ENCODE peak calls at places on chromosomes 16 and 17, in five cellular contexts. One of them, this sample, is unnamed.

GRCh38 chr16:3960049-3960809 is 79.7 kb upstream of the CREBBP start:
- DNase-seq in hepatocyte: no peak
- DNase-seq in mammary epithelial cell: peak; percentile 28
- DNase-seq in progenitor cell of endocrine pancreas: no peak
- DNase-seq in AG10803: no peak
- DNase-seq in this sample: no peak

GRCh38 chr16:56365552-56365951 is 59.8 kb downstream of the AMFR start:
- DNase-seq in progenitor cell of endocrine pancreas: no peak
- DNase-seq in mammary epithelial cell: no peak
- DNase-seq in hepatocyte: no peak
- DNase-seq in AG10803: no peak
- DNase-seq in this sample: no peak

GRCh38 chr17:19338031-19338990 is 24.2 kb downstream of the B9D1 start:
- DNase-seq in AG10803: peak; percentile 22
- DNase-seq in progenitor cell of endocrine pancreas: peak; percentile 57
- DNase-seq in mammary epithelial cell: peak; percentile 50
- DNase-seq in hepatocyte: peak; percentile 82
- DNase-seq in this sample: no peak

GRCh38 chr17:78839173-78839761 is 1.3 kb downstream of the USP36 start:
- DNase-seq in hepatocyte: no peak
- DNase-seq in progenitor cell of endocrine pancreas: no peak
- DNase-seq in mammary epithelial cell: peak; percentile 71
- DNase-seq in AG10803: peak; percentile 16
- DNase-seq in this sample: no peak

GRCh38 chr17:42472709-42473521 is 14.2 kb downstream of the ATP6V0A1 start:
- DNase-seq in hepatocyte: peak; percentile 16
- DNase-seq in AG10803: peak; percentile 97
- DNase-seq in progenitor cell of endocrine pancreas: no peak
- DNase-seq in mammary epithelial cell: peak; percentile 19
- DNase-seq in this sample: no peak

GRCh38 chr17:61754124-61754523 is 109.2 kb downstream of the BRIP1 start:
- DNase-seq in mammary epithelial cell: no peak
- DNase-seq in progenitor cell of endocrine pancreas: no peak
- DNase-seq in hepatocyte: no peak
- DNase-seq in AG10803: no peak
- DNase-seq in this sample: no peak

GRCh38 chr17:29368926-29369325 is 21.2 kb upstream of the TAOK1 start:
- DNase-seq in mammary epithelial cell: no peak
- DNase-seq in AG10803: no peak
- DNase-seq in progenitor cell of endocrine pancreas: no peak
- DNase-seq in hepatocyte: no peak
- DNase-seq in this sample: no peak

GRCh38 chr17:76594676-76595075 is 9.0 kb upstream of the ST6GALNAC2 start:
- DNase-seq in hepatocyte: no peak
- DNase-seq in AG10803: no peak
- DNase-seq in mammary epithelial cell: no peak
- DNase-seq in progenitor cell of endocrine pancreas: no peak
- DNase-seq in this sample: no peak

GRCh38 chr16:28309811-28310311 is 17.5 kb downstream of the SBK1 start:
- DNase-seq in hepatocyte: no peak
- DNase-seq in progenitor cell of endocrine pancreas: no peak
- DNase-seq in AG10803: no peak
- DNase-seq in mammary epithelial cell: no peak
- DNase-seq in this sample: no peak

GRCh38 chr16:58345574-58346354 is 46.5 kb upstream of the GINS3 start:
- DNase-seq in mammary epithelial cell: no peak
- DNase-seq in progenitor cell of endocrine pancreas: no peak
- DNase-seq in hepatocyte: no peak
- DNase-seq in AG10803: no peak
- DNase-seq in this sample: no peak

GRCh38 chr17:7959503-7960253 is 27.7 kb downstream of the CNTROB start:
- DNase-seq in hepatocyte: no peak
- DNase-seq in AG10803: no peak
- DNase-seq in progenitor cell of endocrine pancreas: no peak
- DNase-seq in mammary epithelial cell: peak; percentile 7
- DNase-seq in this sample: no peak

GRCh38 chr17:63331301-63331700 is 114.8 kb downstream of the CYB561 start:
- DNase-seq in AG10803: no peak
- DNase-seq in hepatocyte: no peak
- DNase-seq in mammary epithelial cell: no peak
- DNase-seq in progenitor cell of endocrine pancreas: no peak
- DNase-seq in this sample: no peak

GRCh38 chr17:50037321-50038107 is 18.4 kb upstream of the ITGA3 start:
- DNase-seq in hepatocyte: peak; percentile 40
- DNase-seq in AG10803: peak; percentile 68
- DNase-seq in mammary epithelial cell: peak; percentile 69
- DNase-seq in progenitor cell of endocrine pancreas: no peak
- DNase-seq in this sample: no peak

GRCh38 chr17:80125656-80126448 is 21.1 kb downstream of the EIF4A3 start:
- DNase-seq in progenitor cell of endocrine pancreas: no peak
- DNase-seq in AG10803: peak; percentile 94
- DNase-seq in hepatocyte: no peak
- DNase-seq in mammary epithelial cell: no peak
- DNase-seq in this sample: no peak

GRCh38 chr16:28100810-28101532 is 37.5 kb upstream of the GSG1L start:
- DNase-seq in hepatocyte: no peak
- DNase-seq in mammary epithelial cell: no peak
- DNase-seq in progenitor cell of endocrine pancreas: no peak
- DNase-seq in AG10803: no peak
- DNase-seq in this sample: no peak

GRCh38 chr16:27189335-27189972 is 13.9 kb upstream of the KDM8 start:
- DNase-seq in progenitor cell of endocrine pancreas: no peak
- DNase-seq in hepatocyte: no peak
- DNase-seq in AG10803: no peak
- DNase-seq in mammary epithelial cell: no peak
- DNase-seq in this sample: no peak

GRCh38 chr17:32564325-32564724 is 77.5 kb downstream of the CDK5R1 start:
- DNase-seq in hepatocyte: no peak
- DNase-seq in mammary epithelial cell: peak; percentile 65
- DNase-seq in AG10803: no peak
- DNase-seq in progenitor cell of endocrine pancreas: no peak
- DNase-seq in this sample: no peak

GRCh38 chr16:57628008-57628781 is at the start of gene ADGRG1:
- DNase-seq in progenitor cell of endocrine pancreas: no peak
- DNase-seq in hepatocyte: peak; percentile 94
- DNase-seq in mammary epithelial cell: peak; percentile 98
- DNase-seq in AG10803: peak; percentile 87
- DNase-seq in this sample: no peak

GRCh38 chr16:25106567-25107465 is 4.7 kb upstream of the LCMT1 start:
- DNase-seq in AG10803: peak; percentile 82
- DNase-seq in progenitor cell of endocrine pancreas: peak; percentile 85
- DNase-seq in mammary epithelial cell: peak; percentile 64
- DNase-seq in hepatocyte: peak; percentile 96
- DNase-seq in this sample: peak; percentile 94

DNA sequence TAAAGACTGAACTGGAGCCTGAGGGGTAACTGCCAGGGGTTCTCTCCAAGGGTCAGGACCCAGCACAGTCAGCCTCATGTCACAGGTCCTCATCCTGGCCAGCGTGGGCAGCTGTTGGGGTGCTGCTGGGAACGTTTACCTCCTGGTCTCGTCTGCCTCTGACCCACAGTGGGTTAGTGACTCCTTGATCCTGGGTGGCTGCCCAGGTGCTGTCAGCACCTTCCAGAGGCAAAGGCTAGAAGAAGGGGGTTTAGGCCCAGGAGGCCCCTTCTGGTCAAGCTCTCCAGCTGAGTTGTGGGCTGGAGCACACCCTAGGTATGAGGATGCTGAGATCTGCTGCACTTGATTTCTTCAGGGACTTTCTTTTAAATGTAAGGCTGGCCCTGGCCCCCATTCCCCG is 30.3 kb downstream of the AKAP1 start:
- DNase-seq in mammary epithelial cell: no peak
- DNase-seq in AG10803: no peak
- DNase-seq in progenitor cell of endocrine pancreas: no peak
- DNase-seq in hepatocyte: no peak
- DNase-seq in this sample: no peak
- TF ChIP-seq CTCF in mammary epithelial cell: no peak
- TF ChIP-seq CTCF in AG10803: no peak
- TF ChIP-seq CTCF in progenitor cell of endocrine pancreas: no peak
- TF ChIP-seq CTCF in hepatocyte: no peak
- TF ChIP-seq CTCF in this sample: no peak

GRCh38 chr16:12513057-12513790 is 290.5 kb downstream of the CPPED1 start:
- DNase-seq in progenitor cell of endocrine pancreas: no peak
- DNase-seq in AG10803: no peak
- DNase-seq in mammary epithelial cell: no peak
- DNase-seq in hepatocyte: no peak
- DNase-seq in this sample: no peak

GRCh38 chr16:12513791-12514175 is 289.9 kb downstream of the CPPED1 start:
- DNase-seq in hepatocyte: no peak
- DNase-seq in mammary epithelial cell: no peak
- DNase-seq in AG10803: no peak
- DNase-seq in progenitor cell of endocrine pancreas: no peak
- DNase-seq in this sample: no peak

GRCh38 chr16:12509121-12509520 is 294.6 kb downstream of the CPPED1 start:
- DNase-seq in AG10803: no peak
- DNase-seq in progenitor cell of endocrine pancreas: no peak
- DNase-seq in mammary epithelial cell: no peak
- DNase-seq in hepatocyte: no peak
- DNase-seq in this sample: no peak

GRCh38 chr16:12511708-12512107 is 292.0 kb downstream of the CPPED1 start:
- DNase-seq in AG10803: no peak
- DNase-seq in progenitor cell of endocrine pancreas: no peak
- DNase-seq in hepatocyte: no peak
- DNase-seq in mammary epithelial cell: no peak
- DNase-seq in this sample: no peak

DNA sequence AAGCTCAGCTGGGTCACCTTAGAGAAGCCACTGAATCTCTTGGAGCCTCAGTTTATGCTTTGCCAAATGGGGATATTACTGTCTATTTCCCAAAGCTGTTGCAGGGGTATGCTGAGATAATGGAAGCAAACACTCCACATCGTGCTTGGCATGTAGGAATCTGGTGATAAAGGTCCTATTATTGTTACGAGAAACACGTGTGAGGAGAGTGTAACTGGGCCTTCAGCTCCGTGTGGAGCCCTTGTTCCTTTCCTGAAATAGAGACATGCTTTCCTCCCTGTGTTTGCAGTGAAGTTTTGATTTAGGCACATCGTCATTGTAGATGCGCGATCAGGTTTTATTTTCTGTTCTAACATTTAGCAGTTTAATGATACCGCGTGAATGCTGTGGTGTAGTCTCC is 292.4 kb downstream of the CPPED1 start:
- DNase-seq in mammary epithelial cell: no peak
- DNase-seq in AG10803: no peak
- DNase-seq in hepatocyte: no peak
- DNase-seq in progenitor cell of endocrine pancreas: no peak
- DNase-seq in this sample: no peak
- TF ChIP-seq CTCF in mammary epithelial cell: no peak
- TF ChIP-seq CTCF in AG10803: no peak
- TF ChIP-seq CTCF in hepatocyte: no peak
- TF ChIP-seq CTCF in progenitor cell of endocrine pancreas: no peak
- TF ChIP-seq CTCF in this sample: no peak

GRCh38 chr16:648071-648785 is 937 bp upstream of the WDR90 start:
- DNase-seq in mammary epithelial cell: peak; percentile 23
- DNase-seq in AG10803: peak; percentile 25
- DNase-seq in progenitor cell of endocrine pancreas: no peak
- DNase-seq in hepatocyte: peak; percentile 58
- DNase-seq in this sample: peak; percentile 90
- TF ChIP-seq CTCF in mammary epithelial cell: peak; percentile 71
- TF ChIP-seq CTCF in AG10803: peak; percentile 41
- TF ChIP-seq CTCF in progenitor cell of endocrine pancreas: peak; percentile 56
- TF ChIP-seq CTCF in hepatocyte: peak; percentile 21
- TF ChIP-seq CTCF in this sample: peak; percentile 66

GRCh38 chr17:1170739-1171138 is 9.0 kb downstream of the ABR start:
- DNase-seq in AG10803: no peak
- DNase-seq in hepatocyte: no peak
- DNase-seq in mammary epithelial cell: no peak
- DNase-seq in progenitor cell of endocrine pancreas: no peak
- DNase-seq in this sample: no peak
- TF ChIP-seq CTCF in AG10803: no peak
- TF ChIP-seq CTCF in hepatocyte: peak; percentile 9
- TF ChIP-seq CTCF in mammary epithelial cell: peak; percentile 5
- TF ChIP-seq CTCF in progenitor cell of endocrine pancreas: peak; percentile 25
- TF ChIP-seq CTCF in this sample: no peak

DNA sequence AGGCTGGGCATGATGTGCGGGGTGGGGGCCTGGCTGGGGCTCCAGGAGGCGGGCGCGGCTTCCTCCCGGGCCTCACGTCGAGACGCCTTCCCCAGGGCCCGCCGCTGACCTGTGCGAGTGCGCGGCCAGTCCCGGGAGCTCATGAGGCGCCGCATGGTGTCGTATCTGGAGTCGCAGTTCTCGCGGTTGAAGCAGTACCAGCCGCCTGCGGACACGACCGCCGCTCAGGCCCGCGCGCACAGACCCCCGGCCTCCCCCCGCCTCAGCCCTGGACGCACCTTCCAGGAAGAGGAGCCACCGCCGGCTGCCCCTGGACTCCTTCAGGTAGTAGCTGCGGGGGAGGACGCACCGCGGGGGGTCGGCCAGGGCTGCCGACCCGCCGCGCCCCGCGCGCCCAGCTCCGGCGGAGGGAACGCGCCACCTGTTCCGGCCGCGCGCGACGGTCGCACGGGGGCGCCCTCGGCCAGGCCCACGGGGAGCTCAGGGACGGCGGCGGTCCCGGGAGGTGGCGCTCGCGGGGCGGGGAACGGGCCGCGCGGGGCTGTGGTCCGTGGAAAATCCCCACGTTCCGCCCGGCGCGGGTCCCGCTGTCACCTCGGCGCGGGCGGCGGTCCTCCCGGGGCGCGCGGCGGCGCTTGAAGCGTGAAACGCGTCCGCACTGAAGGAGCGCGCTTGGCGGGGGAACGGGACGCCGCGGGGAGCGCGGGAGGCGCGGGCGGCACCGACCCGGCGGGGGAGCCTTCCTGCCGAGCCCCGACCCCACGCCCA is 1.4 kb downstream of the NOTUM start:
- DNase-seq in AG10803: peak; percentile 35
- DNase-seq in hepatocyte: peak; percentile 83
- DNase-seq in progenitor cell of endocrine pancreas: no peak
- DNase-seq in mammary epithelial cell: peak; percentile 33
- DNase-seq in this sample: peak; percentile 77
- TF ChIP-seq CTCF in AG10803: peak; percentile 40
- TF ChIP-seq CTCF in hepatocyte: peak; percentile 72
- TF ChIP-seq CTCF in progenitor cell of endocrine pancreas: peak; percentile 62
- TF ChIP-seq CTCF in mammary epithelial cell: peak; percentile 65
- TF ChIP-seq CTCF in this sample: peak; percentile 98

DNA sequence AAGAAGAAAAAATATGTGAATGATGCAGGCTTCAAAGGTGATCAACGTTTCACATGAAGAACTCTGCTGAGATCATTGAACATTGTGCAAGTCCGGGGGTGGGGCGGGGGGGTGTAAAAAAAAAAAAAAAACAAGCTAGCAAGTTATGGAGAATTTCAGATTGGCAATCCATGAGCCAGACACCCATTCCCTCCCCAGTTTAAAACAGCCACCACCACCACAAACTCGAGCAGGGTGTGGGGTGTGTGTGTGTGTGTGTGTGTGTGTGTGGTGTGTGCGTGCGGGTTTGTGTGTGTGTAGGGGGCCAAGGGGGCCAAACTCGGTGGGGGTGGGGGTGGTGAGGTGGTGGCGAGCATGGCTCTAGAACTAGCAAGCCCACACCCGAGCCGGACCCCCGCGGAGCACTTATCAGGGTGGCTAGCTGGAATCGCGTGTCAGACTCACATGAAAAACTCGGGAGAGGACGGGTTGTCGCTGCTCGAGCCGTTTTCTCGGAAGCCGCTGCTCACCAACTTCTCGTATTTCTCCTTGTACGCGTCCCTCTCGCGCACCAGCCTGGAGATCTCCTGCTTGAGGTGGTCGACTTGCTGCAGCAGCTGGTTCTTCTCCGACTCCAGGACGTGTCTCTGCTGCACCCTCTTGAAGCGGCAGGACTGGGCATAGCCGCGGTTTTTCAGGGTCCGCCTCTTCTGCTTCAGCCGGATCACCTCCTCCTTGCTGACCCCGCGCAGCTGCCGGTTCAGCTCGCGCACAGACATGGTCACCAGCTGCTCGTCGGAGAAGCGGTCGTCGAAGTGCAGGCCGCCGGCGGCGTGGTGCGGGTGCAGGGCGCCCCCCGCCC is 2.0 kb downstream of the MAF start:
- DNase-seq in AG10803: peak; percentile 30
- DNase-seq in hepatocyte: peak; percentile 68
- DNase-seq in mammary epithelial cell: peak; percentile 64
- DNase-seq in progenitor cell of endocrine pancreas: peak; percentile 51
- DNase-seq in this sample: no peak
- TF ChIP-seq CTCF in AG10803: peak; percentile 5
- TF ChIP-seq CTCF in hepatocyte: peak; percentile 36
- TF ChIP-seq CTCF in mammary epithelial cell: peak; percentile 48
- TF ChIP-seq CTCF in progenitor cell of endocrine pancreas: peak; percentile 50
- TF ChIP-seq CTCF in this sample: peak; percentile 17